ENCODE peak calls at places on chromosomes 7 and 10, in eight cellular contexts. S is mammary epithelial cell, Q is cardiac muscle cell, X is heart left ventricle, A is endodermal cell, R is psoas muscle, F is esophagus muscularis mucosa, T is MM.1S. D is an unnamed sample. For H3K27me3, the result is how much of the 10 kb centered on the place peaks cover.

GRCh38 chr7:133931053-133931452 is 196.1 kb upstream of the LRGUK start:
- DNase-seq in S (peak), Q (no peak), X (no peak), A (no peak), R (no peak), F (no peak), T (no peak), D (no peak)

GRCh38 chr10:118373786-118374185 is 31.7 kb upstream of the FAM204A start:
- DNase-seq in S (peak), Q (no peak), X (no peak), A (no peak), R (no peak), F (no peak), T (no peak), D (no peak)

GRCh38 chr10:82037076-82037475 is 162.1 kb downstream of the NRG3 start:
- DNase-seq in S (no peak), Q (no peak), X (no peak), A (no peak), R (no peak), F (no peak), T (no peak), D (no peak)

GRCh38 chr7:73397521-73397934 is 36.0 kb upstream of the FZD9 start:
- DNase-seq in S (no peak), Q (peak), X (no peak), A (peak), R (no peak), F (no peak), T (no peak), D (no peak)

GRCh38 chr10:121624778-121625330 is 26.6 kb upstream of the FGFR2 start:
- DNase-seq in S (peak), Q (no peak), X (no peak), A (no peak), R (no peak), F (no peak), T (no peak), D (no peak)

GRCh38 chr10:116660860-116661259 is 40.1 kb downstream of the PNLIPRP2 start:
- DNase-seq in S (no peak), Q (no peak), X (no peak), A (no peak), R (no peak), F (peak), T (no peak), D (no peak)

GRCh38 chr10:101046332-101047238 is 15.2 kb upstream of the KAZALD1 start:
- DNase-seq in S (no peak), Q (no peak), X (no peak), A (peak), R (no peak), F (no peak), T (no peak), D (no peak)

GRCh38 chr7:158804335-158804734 is 25.0 kb downstream of the ESYT2 start:
- DNase-seq in S (no peak), Q (no peak), X (no peak), A (no peak), R (no peak), F (no peak), T (no peak), D (no peak)

GRCh38 chr7:130988443-130988842 is 254.4 kb upstream of the KLF14 start:
- DNase-seq in S (no peak), Q (peak), X (no peak), A (no peak), R (no peak), F (no peak), T (no peak), D (no peak)

GRCh38 chr10:60334991-60335390 is 54.7 kb downstream of the ANK3 start:
- DNase-seq in S (no peak), Q (no peak), X (no peak), A (no peak), R (no peak), F (no peak), T (no peak), D (no peak)

GRCh38 chr10:86410542-86411124 is 44.0 kb upstream of the GRID1 start:
- DNase-seq in S (no peak), Q (no peak), X (no peak), A (no peak), R (no peak), F (no peak), T (no peak), D (no peak)

GRCh38 chr7:55366461-55367138 is 1.5 kb downstream of the LANCL2 start:
- DNase-seq in S (no peak), Q (peak), X (no peak), A (no peak), R (no peak), F (no peak), T (peak), D (no peak)

GRCh38 chr7:85055906-85056305 is 130.9 kb downstream of the SEMA3D start:
- DNase-seq in S (peak), Q (no peak), X (no peak), A (no peak), R (no peak), F (no peak), T (no peak), D (no peak)

GRCh38 chr7:45714521-45714820 is 140.3 kb downstream of the ADCY1 start:
- DNase-seq in S (no peak), Q (no peak), X (no peak), A (no peak), R (no peak), F (peak), T (no peak), D (no peak)

GRCh38 chr7:1848911-1849311 is 178.8 kb downstream of the ELFN1 start:
- DNase-seq in S (no peak), Q (no peak), X (no peak), A (peak), R (peak), F (no peak), T (no peak), D (no peak)

GRCh38 chr10:31318382-31318853 is 598 bp upstream of the ZEB1 start:
- DNase-seq in S (peak), Q (peak), X (peak), A (no peak), R (peak), F (peak), T (no peak), D (peak)

GRCh38 chr10:22335204-22335956 is 9.9 kb upstream of the SPAG6 start:
- DNase-seq in S (peak), Q (peak), X (peak), A (peak), R (peak), F (no peak), T (no peak), D (peak)

GRCh38 chr7:131961281-131961680 is 404.9 kb upstream of the PODXL start:
- DNase-seq in S (no peak), Q (no peak), X (no peak), A (peak), R (no peak), F (no peak), T (no peak), D (no peak)

GRCh38 chr7:76343294-76343930 is 15.4 kb downstream of the YWHAG start:
- DNase-seq in S (peak), Q (no peak), X (no peak), A (no peak), R (no peak), F (no peak), T (no peak), D (no peak)

GRCh38 chr10:47330804-47331203 is 8.6 kb downstream of the GDF2 start:
- DNase-seq in S (no peak), Q (no peak), X (no peak), A (no peak), R (no peak), F (no peak), T (no peak), D (no peak)

GRCh38 chr10:132982301-132982989 is 40.1 kb upstream of the CFAP46 start:
- DNase-seq in S (no peak), Q (no peak), X (no peak), A (no peak), R (no peak), F (no peak), T (no peak), D (no peak)

GRCh38 chr10:100327007-100327700 is 2.9 kb downstream of the PKD2L1 start:
- DNase-seq in S (no peak), Q (no peak), X (no peak), A (no peak), R (peak), F (no peak), T (peak), D (peak)

GRCh38 chr7:142777318-142777717 is 6.5 kb downstream of the PRSS2 start:
- DNase-seq in S (no peak), Q (no peak), X (no peak), A (no peak), R (no peak), F (no peak), T (no peak), D (no peak)

GRCh38 chr7:132251327-132251659 is 325.0 kb downstream of the PLXNA4 start:
- DNase-seq in S (peak), Q (no peak), X (peak), A (peak), R (peak), F (no peak), T (no peak), D (no peak)

GRCh38 chr10:114500643-114501042 is 96.3 kb upstream of the AFAP1L2 start:
- DNase-seq in S (no peak), Q (no peak), X (no peak), A (no peak), R (no peak), F (no peak), T (no peak), D (no peak)

GRCh38 chr7:127566242-127566641 is 19.2 kb downstream of the GCC1 start:
- DNase-seq in S (no peak), Q (no peak), X (no peak), A (no peak), R (no peak), F (no peak), T (no peak), D (no peak)

GRCh38 chr10:1604246-1604645 is 133.1 kb downstream of the ADARB2 start:
- DNase-seq in S (no peak), Q (no peak), X (no peak), A (peak), R (no peak), F (no peak), T (no peak), D (no peak)

GRCh38 chr10:62095341-62096071 is 173.1 kb downstream of the RTKN2 start:
- DNase-seq in S (peak), Q (no peak), X (no peak), A (no peak), R (no peak), F (no peak), T (no peak), D (no peak)

GRCh38 chr7:150688630-150689029 is 3.1 kb downstream of the GIMAP2 start:
- DNase-seq in S (no peak), Q (no peak), X (no peak), A (peak), R (no peak), F (no peak), T (no peak), D (no peak)

GRCh38 chr7:12017046-12017445 is 185.0 kb upstream of the THSD7A start:
- DNase-seq in S (no peak), Q (no peak), X (no peak), A (no peak), R (no peak), F (no peak), T (no peak), D (no peak)

GRCh38 chr7:107255602-107256001 is 86.8 kb downstream of the HBP1 start:
- DNase-seq in S (no peak), Q (no peak), X (no peak), A (no peak), R (no peak), F (no peak), T (no peak), D (no peak)

GRCh38 chr7:139744768-139745250 is 33.0 kb downstream of the HIPK2 start:
- DNase-seq in S (no peak), Q (no peak), X (no peak), A (no peak), R (no peak), F (no peak), T (no peak), D (no peak)

GRCh38 chr7:108875139-108875538 is 305.5 kb downstream of the DNAJB9 start:
- DNase-seq in S (peak), Q (no peak), X (no peak), A (peak), R (no peak), F (no peak), T (no peak), D (no peak)
- TF ChIP-seq CTCF in S (peak), Q (peak), X (no peak), A (peak), R (no peak), F (no peak), T (peak), D (peak)

GRCh38 chr10:124872681-124873080 is 69.2 kb upstream of the ZRANB1 start:
- DNase-seq in S (no peak), Q (no peak), X (no peak), A (no peak), R (no peak), F (no peak), T (no peak), D (no peak)
- H3K27me3 ChIP-seq in S (under half), Q (under half), X (under half), A (under half), R (under half), F (under half), T (under half), D (under half)

DNA sequence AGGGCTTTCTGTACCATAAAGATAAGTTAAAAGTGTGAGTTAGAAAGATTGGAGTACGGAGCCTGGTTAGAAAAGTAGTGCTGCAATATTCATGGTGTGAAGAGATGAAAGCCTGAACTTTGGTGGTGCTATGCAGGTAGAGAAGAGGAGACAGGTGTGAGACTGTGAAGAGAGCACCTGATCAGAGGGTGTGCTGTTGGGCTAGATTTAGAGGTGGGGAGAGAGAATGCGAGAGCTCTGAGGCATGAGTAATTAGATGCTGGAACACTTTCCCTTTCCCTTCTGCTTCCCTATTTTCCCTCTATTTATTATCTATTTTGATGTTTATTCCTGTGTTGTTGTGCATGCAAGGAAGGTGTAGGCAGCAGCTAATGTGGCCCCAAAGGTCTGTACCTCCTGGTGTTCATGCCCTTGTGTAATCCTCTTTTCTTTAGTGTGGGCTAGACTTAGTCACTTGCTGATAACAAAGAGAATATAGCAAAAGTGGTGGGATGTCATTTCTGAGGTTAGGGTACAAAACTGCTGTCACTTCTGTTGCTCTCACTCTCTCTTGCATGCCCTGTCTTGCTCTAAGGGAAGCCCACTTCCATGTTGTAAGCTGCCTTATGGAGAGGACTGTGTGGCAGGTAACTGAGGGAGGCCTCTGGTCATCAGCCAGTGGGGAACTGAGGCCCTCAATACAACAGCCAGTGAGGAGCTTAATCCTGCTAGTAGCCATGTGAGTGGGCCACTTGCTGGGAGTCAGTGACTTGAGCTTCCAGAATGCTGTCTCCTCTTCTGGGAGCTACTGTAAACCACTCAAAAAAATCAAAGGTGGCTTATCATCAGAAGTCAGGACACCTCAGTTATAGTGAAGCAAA is 2.6 kb upstream of the ATXN7L1 start:
- DNase-seq in S (no peak), Q (no peak), X (no peak), A (peak), R (no peak), F (peak), T (no peak), D (no peak)
- TF ChIP-seq CTCF in S (no peak), Q (no peak), X (no peak), A (peak), R (no peak), F (no peak), T (no peak), D (no peak)

DNA sequence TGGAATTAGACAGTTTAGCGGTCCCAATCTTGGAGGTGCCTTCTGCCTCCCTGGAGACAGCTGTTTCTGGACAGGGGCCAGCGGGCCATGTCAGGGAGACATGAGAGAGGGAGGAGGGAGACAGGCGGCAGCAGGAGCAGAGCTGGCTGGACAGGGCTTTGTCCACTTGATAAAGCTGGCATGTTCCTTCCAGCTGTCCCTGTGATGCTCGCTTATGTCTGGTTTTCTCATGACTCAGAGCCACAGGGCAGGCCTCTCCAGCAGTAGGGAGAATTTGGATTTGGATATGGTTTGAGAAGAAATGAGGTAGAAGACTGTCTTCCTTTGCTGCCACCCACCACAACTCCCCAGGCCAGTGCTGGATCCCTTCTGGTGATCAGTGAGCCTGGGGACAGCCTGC is 51.7 kb upstream of the SORCS3 start:
- DNase-seq in S (peak), Q (peak), X (no peak), A (no peak), R (no peak), F (peak), T (no peak), D (no peak)
- H3K27me3 ChIP-seq in S (under half), Q (under half), X (under half), A (under half), R (under half), F (under half), T (under half), D (under half)